ENCODE peak calls at places on chromosomes 7 and 10, in five cellular contexts. S, X, E, H and J are unnamed samples.
A peak's percentile ranks its signal among the peaks of the same experiment; 100 is the strongest.

GRCh38 chr7:39580150-39580874 is 14.1 kb downstream of the YAE1 start:
- DNase-seq in X (peak; percentile 95), H (peak; percentile 6), E (peak; percentile 83), S (peak; percentile 66), J (peak; percentile 76)

GRCh38 chr7:20374391-20374790 is 43.7 kb downstream of the ITGB8 start:
- DNase-seq in X (no peak), H (no peak), E (no peak), S (no peak), J (no peak)

GRCh38 chr10:44982496-44982895 is 3.9 kb upstream of the DEPP1 start:
- DNase-seq in H (no peak), S (no peak), X (no peak), E (no peak), J (no peak)

GRCh38 chr7:113840954-113841353 is 77.9 kb downstream of the PPP1R3A start:
- DNase-seq in E (no peak), H (no peak), S (no peak), X (no peak), J (no peak)

GRCh38 chr10:131001438-131001837 is 310.1 kb downstream of the TCERG1L start:
- DNase-seq in E (no peak), H (no peak), X (no peak), S (no peak), J (no peak)

GRCh38 chr7:113087278-113087998 is 811 bp upstream of the GPR85 start:
- DNase-seq in S (no peak), E (peak; percentile 60), H (no peak), X (peak; percentile 93), J (no peak)

GRCh38 chr10:80497187-80498038 is 40.3 kb upstream of the SH2D4B start:
- DNase-seq in S (no peak), H (no peak), X (no peak), E (no peak), J (no peak)

GRCh38 chr10:124106241-124106905 is 13.0 kb upstream of the CHST15 start:
- DNase-seq in X (peak; percentile 71), S (peak; percentile 65), H (no peak), E (no peak), J (no peak)

GRCh38 chr10:132417957-132418441 is 21.0 kb downstream of the PWWP2B start:
- DNase-seq in S (no peak), X (no peak), E (peak; percentile 80), H (no peak), J (no peak)

GRCh38 chr10:77451886-77452285 is 185.7 kb downstream of the KCNMA1 start:
- DNase-seq in S (no peak), X (no peak), E (no peak), H (no peak), J (no peak)

GRCh38 chr7:120832803-120833202 is 25.1 kb downstream of the TSPAN12 start:
- DNase-seq in H (no peak), X (no peak), S (no peak), E (peak; percentile 6), J (no peak)

GRCh38 chr7:33952824-33953223 is 47.5 kb downstream of the BMPER start:
- DNase-seq in H (no peak), X (no peak), E (no peak), S (no peak), J (no peak)

GRCh38 chr10:132993271-132994260 is 51.2 kb upstream of the CFAP46 start:
- DNase-seq in H (no peak), S (no peak), X (no peak), E (no peak), J (no peak)

GRCh38 chr7:108875139-108875538 is 305.5 kb downstream of the DNAJB9 start:
- DNase-seq in H (no peak), E (peak; percentile 41), X (peak; percentile 34), S (no peak), J (no peak)

GRCh38 chr7:29350351-29350750 is 155.8 kb downstream of the CHN2 start:
- DNase-seq in E (no peak), H (no peak), X (no peak), S (no peak), J (no peak)

GRCh38 chr7:219581-220150 is 27.3 kb downstream of the FAM20C start:
- DNase-seq in E (no peak), H (no peak), X (no peak), S (no peak), J (no peak)

GRCh38 chr10:97385565-97385964 is 15.6 kb downstream of the RRP12 start:
- DNase-seq in X (no peak), S (no peak), E (peak; percentile 21), H (no peak), J (no peak)

GRCh38 chr7:130276796-130277762 is 10.4 kb downstream of the CPA2 start:
- DNase-seq in S (no peak), E (no peak), H (no peak), X (no peak), J (no peak)

GRCh38 chr7:927031-927671 is 27.3 kb downstream of the ADAP1 start:
- DNase-seq in X (no peak), H (peak; percentile 47), S (no peak), E (no peak), J (peak; percentile 60)

GRCh38 chr10:29131952-29132820 is 156.7 kb upstream of the LYZL1 start:
- DNase-seq in E (no peak), X (no peak), H (no peak), S (no peak), J (no peak)

GRCh38 chr10:46293228-46293627 is 6.4 kb downstream of the ANTXRL start:
- DNase-seq in E (no peak), S (no peak), X (no peak), H (no peak), J (no peak)

GRCh38 chr10:72049969-72050781 is 38.2 kb downstream of the SPOCK2 start:
- DNase-seq in E (peak; percentile 86), H (no peak), X (no peak), S (no peak), J (no peak)